ENCODE peak calls at places on chromosomes 16 and 17, in seven cellular contexts. One of them, this sample, is unnamed.

GRCh38 chr17:80998388-80999223 is 7.0 kb downstream of the CHMP6 start:
- DNase-seq in D341Med: peak
- DNase-seq in hepatic stellate cell: no peak
- DNase-seq in Karpas-422: no peak
- DNase-seq in mucosa of descending colon: no peak
- DNase-seq in nephron progenitor cell: no peak
- DNase-seq in NCI-H748 treated with DMSO at 0.1 percent for 48 hours: no peak
- DNase-seq in this sample: no peak

GRCh38 chr17:35588196-35588920 is 1.2 kb downstream of the AP2B1 start:
- DNase-seq in D341Med: no peak
- DNase-seq in hepatic stellate cell: no peak
- DNase-seq in Karpas-422: no peak
- DNase-seq in mucosa of descending colon: no peak
- DNase-seq in nephron progenitor cell: no peak
- DNase-seq in NCI-H748 treated with DMSO at 0.1 percent for 48 hours: no peak
- DNase-seq in this sample: no peak

GRCh38 chr16:88681084-88681680 is 5.1 kb downstream of the SNAI3 start:
- DNase-seq in D341Med: peak
- DNase-seq in hepatic stellate cell: no peak
- DNase-seq in Karpas-422: peak
- DNase-seq in mucosa of descending colon: peak
- DNase-seq in nephron progenitor cell: no peak
- DNase-seq in NCI-H748 treated with DMSO at 0.1 percent for 48 hours: no peak
- DNase-seq in this sample: no peak

GRCh38 chr17:64488301-64488700 is 8.6 kb downstream of the POLG2 start:
- DNase-seq in D341Med: no peak
- DNase-seq in hepatic stellate cell: no peak
- DNase-seq in Karpas-422: no peak
- DNase-seq in mucosa of descending colon: no peak
- DNase-seq in nephron progenitor cell: no peak
- DNase-seq in NCI-H748 treated with DMSO at 0.1 percent for 48 hours: no peak
- DNase-seq in this sample: no peak

GRCh38 chr16:86620184-86620583 is 41.8 kb downstream of the FOXL1 start:
- DNase-seq in D341Med: no peak
- DNase-seq in hepatic stellate cell: no peak
- DNase-seq in Karpas-422: no peak
- DNase-seq in mucosa of descending colon: no peak
- DNase-seq in nephron progenitor cell: no peak
- DNase-seq in NCI-H748 treated with DMSO at 0.1 percent for 48 hours: no peak
- DNase-seq in this sample: no peak

GRCh38 chr17:18946536-18946935 is 5.4 kb upstream of the SLC5A10 start:
- DNase-seq in D341Med: no peak
- DNase-seq in hepatic stellate cell: no peak
- DNase-seq in Karpas-422: no peak
- DNase-seq in mucosa of descending colon: no peak
- DNase-seq in nephron progenitor cell: no peak
- DNase-seq in NCI-H748 treated with DMSO at 0.1 percent for 48 hours: no peak
- DNase-seq in this sample: no peak

GRCh38 chr17:69448431-69449102 is 34.1 kb downstream of the MAP2K6 start:
- DNase-seq in D341Med: no peak
- DNase-seq in hepatic stellate cell: no peak
- DNase-seq in Karpas-422: no peak
- DNase-seq in mucosa of descending colon: peak
- DNase-seq in nephron progenitor cell: peak
- DNase-seq in NCI-H748 treated with DMSO at 0.1 percent for 48 hours: no peak
- DNase-seq in this sample: no peak

GRCh38 chr16:23496826-23497542 is 13.3 kb downstream of the GGA2 start:
- DNase-seq in D341Med: no peak
- DNase-seq in hepatic stellate cell: no peak
- DNase-seq in Karpas-422: no peak
- DNase-seq in mucosa of descending colon: no peak
- DNase-seq in nephron progenitor cell: no peak
- DNase-seq in NCI-H748 treated with DMSO at 0.1 percent for 48 hours: no peak
- DNase-seq in this sample: no peak

GRCh38 chr17:15951368-15952047 is 6.6 kb downstream of the ADORA2B start:
- DNase-seq in D341Med: no peak
- DNase-seq in hepatic stellate cell: no peak
- DNase-seq in Karpas-422: no peak
- DNase-seq in mucosa of descending colon: no peak
- DNase-seq in nephron progenitor cell: no peak
- DNase-seq in NCI-H748 treated with DMSO at 0.1 percent for 48 hours: no peak
- DNase-seq in this sample: no peak

GRCh38 chr16:86685071-86685470 is 106.7 kb downstream of the FOXL1 start:
- DNase-seq in D341Med: no peak
- DNase-seq in hepatic stellate cell: no peak
- DNase-seq in Karpas-422: no peak
- DNase-seq in mucosa of descending colon: no peak
- DNase-seq in nephron progenitor cell: no peak
- DNase-seq in NCI-H748 treated with DMSO at 0.1 percent for 48 hours: no peak
- DNase-seq in this sample: no peak

GRCh38 chr16:57020651-57021050 is 31.3 kb downstream of the NLRC5 start:
- DNase-seq in D341Med: no peak
- DNase-seq in hepatic stellate cell: no peak
- DNase-seq in Karpas-422: no peak
- DNase-seq in mucosa of descending colon: no peak
- DNase-seq in nephron progenitor cell: no peak
- DNase-seq in NCI-H748 treated with DMSO at 0.1 percent for 48 hours: no peak
- DNase-seq in this sample: no peak